ENCODE peak calls at places on chromosomes 16 and 17, in five cellular contexts. D is GM04503, Y is heart left ventricle, I is NCI-H1930, V is H54. W is an unnamed sample.

GRCh38 chr16:20401475-20402016 is 3.0 kb downstream of the PDILT start:
- DNase-seq in V (no peak), I (no peak), D (no peak), Y (no peak), W (no peak)

GRCh38 chr16:22623351-22623781 is 112.7 kb downstream of the NPIPB5 start:
- DNase-seq in Y (no peak), D (peak), I (no peak), V (no peak), W (no peak)

GRCh38 chr16:25854141-25854540 is 162.4 kb downstream of the HS3ST4 start:
- DNase-seq in I (no peak), V (no peak), D (no peak), Y (no peak), W (no peak)

GRCh38 chr16:75064403-75065148 is 52.0 kb downstream of the LDHD start:
- DNase-seq in D (no peak), Y (no peak), V (no peak), I (no peak), W (no peak)

GRCh38 chr17:13158511-13159240 is 140.8 kb upstream of the ELAC2 start:
- DNase-seq in I (no peak), Y (no peak), V (no peak), D (no peak), W (no peak)

GRCh38 chr16:81076566-81077076 is 417 bp downstream of the C16orf46 start:
- DNase-seq in D (no peak), Y (peak), V (peak), I (peak), W (peak)

GRCh38 chr17:44198721-44199552 is 747 bp downstream of the ATXN7L3 start:
- DNase-seq in V (no peak), I (peak), D (no peak), Y (peak), W (no peak)

GRCh38 chr17:35138218-35138617 is 3.9 kb downstream of the NLE1 start:
- DNase-seq in V (no peak), Y (no peak), D (no peak), I (no peak), W (no peak)

GRCh38 chr17:77462553-77463497 is 322.1 kb downstream of the SEC14L1 start:
- DNase-seq in I (no peak), D (no peak), Y (no peak), V (no peak), W (no peak)

GRCh38 chr16:56910114-56910511 is 21.8 kb upstream of the HERPUD1 start:
- DNase-seq in I (no peak), V (no peak), D (no peak), Y (no peak), W (no peak)

GRCh38 chr17:1629647-1630310 is 1.1 kb upstream of the SLC43A2 start:
- DNase-seq in V (no peak), Y (peak), I (peak), D (no peak), W (no peak)

GRCh38 chr17:78324391-78325075 is 35.3 kb downstream of the SOCS3 start:
- DNase-seq in Y (peak), V (no peak), D (peak), I (no peak), W (peak)